ENCODE peak calls at places on chromosomes 16 and 17, in four cellular contexts. R is WTC11, W is A549, V is HepG2. X is an unnamed sample.

GRCh38 chr16:60655514-60656153 is 1380.6 kb downstream of the CDH8 start:
- DNase-seq in R (no peak), W (no peak), V (no peak), X (no peak)

GRCh38 chr17:16942141-16943031 is 29.5 kb downstream of the TNFRSF13B start:
- DNase-seq in R (no peak), W (peak), V (peak), X (no peak)

GRCh38 chr17:48054238-48055185 is 6.4 kb downstream of the NFE2L1 start:
- DNase-seq in R (peak), W (no peak), V (no peak), X (peak)

GRCh38 chr17:74453665-74454196 is 12.7 kb upstream of the CD300A start:
- DNase-seq in R (peak), W (peak), V (no peak), X (peak)

GRCh38 chr17:70929226-70929625 is 759.9 kb downstream of the KCNJ2 start:
- DNase-seq in R (no peak), W (no peak), V (no peak), X (no peak)

GRCh38 chr17:36019423-36019822 is 1.7 kb upstream of the CCL23 start:
- DNase-seq in R (no peak), W (no peak), V (no peak), X (no peak)

GRCh38 chr17:20073056-20073979 is 64.2 kb downstream of the SPECC1 start:
- DNase-seq in R (no peak), W (no peak), V (no peak), X (no peak)

GRCh38 chr17:50562266-50563094 is 2.0 kb downstream of the CACNA1G start:
- DNase-seq in R (peak), W (no peak), V (no peak), X (no peak)

GRCh38 chr17:2108170-2108569 is 53.3 kb downstream of the HIC1 start:
- DNase-seq in R (no peak), W (no peak), V (no peak), X (no peak)

GRCh38 chr16:15674571-15674970 is 24.5 kb downstream of the NDE1 start:
- DNase-seq in R (no peak), W (no peak), V (no peak), X (no peak)

GRCh38 chr16:9323170-9323569 is 231.7 kb downstream of the HAPSTR1 start:
- DNase-seq in R (no peak), W (no peak), V (no peak), X (no peak)

GRCh38 chr17:29625037-29625750 is 2.5 kb upstream of the CORO6 start:
- DNase-seq in R (no peak), W (peak), V (no peak), X (no peak)

GRCh38 chr17:27805520-27806146 is 5.3 kb upstream of the NOS2 start:
- DNase-seq in R (peak), W (peak), V (peak), X (peak)

GRCh38 chr16:7086842-7087616 is 245.6 kb upstream of the RBFOX1 start:
- DNase-seq in R (peak), W (peak), V (peak), X (peak)

GRCh38 chr16:75502916-75503605 is 7.8 kb upstream of the CHST6 start:
- DNase-seq in R (no peak), W (no peak), V (no peak), X (no peak)

GRCh38 chr17:44919885-44920564 is 4.7 kb upstream of the GFAP start:
- DNase-seq in R (peak), W (peak), V (peak), X (peak)

GRCh38 chr16:59060212-59060611 is 326.1 kb upstream of the GOT2 start:
- DNase-seq in R (no peak), W (peak), V (no peak), X (no peak)

GRCh38 chr17:58415371-58416055 is 1.8 kb downstream of the RNF43 start:
- DNase-seq in R (no peak), W (no peak), V (peak), X (no peak)

GRCh38 chr17:83189013-83189672 is 109.7 kb downstream of the METRNL start:
- DNase-seq in R (peak), W (no peak), V (no peak), X (peak)

GRCh38 chr17:72164340-72164739 is 43.5 kb downstream of the SOX9 start:
- DNase-seq in R (no peak), W (no peak), V (no peak), X (no peak)

GRCh38 chr17:79720705-79721295 is 9.9 kb upstream of the ENPP7 start:
- DNase-seq in R (no peak), W (no peak), V (no peak), X (no peak)

GRCh38 chr17:82097187-82097918 is 683 bp downstream of the FASN start:
- DNase-seq in R (no peak), W (peak), V (no peak), X (no peak)
- TF ChIP-seq JUN in R (no peak), W (no peak), V (no peak), X (no peak)

GRCh38 chr17:65371702-65372101 is 189.7 kb downstream of the AXIN2 start:
- DNase-seq in R (no peak), W (no peak), V (no peak), X (no peak)
- TF ChIP-seq JUN in R (no peak), W (no peak), V (no peak), X (no peak)

DNA sequence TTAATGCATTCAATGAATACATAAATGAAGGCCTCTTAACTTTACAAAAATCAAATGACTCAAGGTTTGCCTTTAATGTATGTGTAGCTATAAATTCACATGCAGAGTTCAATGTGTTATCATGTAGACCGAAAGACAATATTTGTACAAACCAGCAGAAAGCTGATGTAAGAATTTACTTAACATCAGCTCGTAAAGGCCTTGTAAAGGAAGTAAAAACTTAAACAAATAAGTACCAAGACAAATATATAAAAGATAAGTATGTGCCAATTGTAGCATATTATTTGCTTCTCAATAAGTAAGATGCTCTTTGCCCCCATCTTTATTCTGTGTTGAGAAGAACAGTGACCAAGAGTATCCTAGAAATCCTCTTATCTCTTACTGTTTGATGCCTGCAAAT is 105.7 kb downstream of the SYCE1L start:
- DNase-seq in R (no peak), W (no peak), V (peak), X (no peak)
- TF ChIP-seq JUN in R (no peak), W (no peak), V (no peak), X (no peak)

DNA sequence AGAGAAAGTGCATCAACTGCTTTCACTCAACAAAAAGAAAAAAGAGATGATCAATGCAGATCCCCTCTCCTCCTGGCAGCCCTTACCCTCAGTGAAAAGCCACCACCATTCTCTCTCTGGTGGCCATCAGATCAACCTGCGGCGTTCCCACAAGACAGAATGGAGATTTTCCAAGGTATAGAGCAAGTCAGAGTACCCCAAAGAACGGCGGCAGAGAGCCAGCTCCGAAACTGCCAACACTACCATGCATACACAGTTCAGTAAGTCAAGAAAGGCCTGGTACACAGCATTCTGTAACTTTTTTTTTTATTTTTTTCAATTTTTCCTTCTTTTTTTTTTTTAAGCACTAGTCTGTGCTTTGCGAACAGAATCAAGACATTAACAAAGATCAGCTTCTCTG is 30.6 kb downstream of the STH start:
- DNase-seq in R (no peak), W (no peak), V (no peak), X (no peak)
- TF ChIP-seq JUN in R (no peak), W (no peak), V (no peak), X (no peak)

X was measured in H1.